ENCODE peak calls at places on chromosomes 5 and 9, in seven cellular contexts. K, B, J, Y, V, D and H are unnamed samples.

GRCh38 chr5:179409806-179410205 is 64.5 kb upstream of the ADAMTS2 start:
- DNase-seq in K (no peak), B (no peak), J (no peak), Y (no peak), V (no peak), D (no peak), H (no peak)

GRCh38 chr9:2837915-2838314 is 6.0 kb downstream of the PUM3 start:
- DNase-seq in K (peak), B (no peak), J (peak), Y (no peak), V (no peak), D (no peak), H (no peak)

GRCh38 chr5:35789732-35790461 is 66.8 kb upstream of the IL7R start:
- DNase-seq in K (peak), B (no peak), J (no peak), Y (no peak), V (no peak), D (no peak), H (no peak)

GRCh38 chr9:90420714-90421513 is 221.7 kb downstream of the DIRAS2 start:
- DNase-seq in K (no peak), B (no peak), J (peak), Y (no peak), V (no peak), D (no peak), H (no peak)

GRCh38 chr9:36503172-36504153 is 69.2 kb upstream of the MELK start:
- DNase-seq in K (no peak), B (no peak), J (no peak), Y (no peak), V (no peak), D (no peak), H (no peak)

GRCh38 chr9:37947987-37948386 is 44.1 kb upstream of the SLC25A51 start:
- DNase-seq in K (no peak), B (no peak), J (no peak), Y (no peak), V (no peak), D (no peak), H (no peak)

GRCh38 chr9:135076876-135077430 is 10.5 kb upstream of the OLFM1 start:
- DNase-seq in K (no peak), B (no peak), J (no peak), Y (no peak), V (no peak), D (no peak), H (no peak)

GRCh38 chr9:83449981-83450380 is 88.2 kb downstream of the FRMD3 start:
- DNase-seq in K (no peak), B (no peak), J (no peak), Y (no peak), V (no peak), D (no peak), H (no peak)

GRCh38 chr5:28156981-28157380 is 1118.6 kb upstream of the CDH9 start:
- DNase-seq in K (peak), B (no peak), J (no peak), Y (no peak), V (no peak), D (no peak), H (no peak)

GRCh38 chr5:140023611-140024191 is 19.4 kb downstream of the NRG2 start:
- DNase-seq in K (no peak), B (no peak), J (no peak), Y (no peak), V (no peak), D (no peak), H (no peak)

GRCh38 chr9:120482424-120483186 is 97.4 kb downstream of the CDK5RAP2 start:
- DNase-seq in K (no peak), B (no peak), J (no peak), Y (no peak), V (no peak), D (no peak), H (no peak)

GRCh38 chr5:36403601-36404311 is 102.1 kb upstream of the RANBP3L start:
- DNase-seq in K (peak), B (no peak), J (no peak), Y (no peak), V (no peak), D (no peak), H (no peak)

GRCh38 chr5:93331864-93332263 is 249.2 kb downstream of the NR2F1-AS1 start:
- DNase-seq in K (no peak), B (no peak), J (no peak), Y (no peak), V (no peak), D (no peak), H (no peak)